ENCODE peak calls at places on chromosomes 13 and 19, in eight cellular contexts. One of them, this sample, is unnamed.

GRCh38 chr13:20684535-20684934 is 19.0 kb upstream of the IL17D start:
- DNase-seq in Peyer's patch: no peak
- DNase-seq in HEK293T: no peak
- DNase-seq in glutamatergic neuron: no peak
- DNase-seq in upper lobe of right lung: no peak
- DNase-seq in WTC11: no peak
- DNase-seq in OCI-LY7: no peak
- DNase-seq in naive thymus-derived CD8-positive, alpha-beta T cell: no peak
- DNase-seq in this sample: no peak

GRCh38 chr13:93201992-93202558 is 24.5 kb upstream of the GPC6 start:
- DNase-seq in glutamatergic neuron: no peak
- DNase-seq in WTC11: no peak
- DNase-seq in HEK293T: no peak
- DNase-seq in Peyer's patch: no peak
- DNase-seq in naive thymus-derived CD8-positive, alpha-beta T cell: no peak
- DNase-seq in OCI-LY7: no peak
- DNase-seq in upper lobe of right lung: no peak
- DNase-seq in this sample: no peak

GRCh38 chr19:6811906-6812305 is 39.4 kb downstream of the VAV1 start:
- DNase-seq in upper lobe of right lung: no peak
- DNase-seq in HEK293T: peak
- DNase-seq in Peyer's patch: no peak
- DNase-seq in WTC11: no peak
- DNase-seq in OCI-LY7: peak
- DNase-seq in glutamatergic neuron: no peak
- DNase-seq in naive thymus-derived CD8-positive, alpha-beta T cell: no peak
- DNase-seq in this sample: no peak

GRCh38 chr13:44312898-44313551 is 60.6 kb upstream of the SERP2 start:
- DNase-seq in WTC11: no peak
- DNase-seq in naive thymus-derived CD8-positive, alpha-beta T cell: no peak
- DNase-seq in Peyer's patch: no peak
- DNase-seq in glutamatergic neuron: no peak
- DNase-seq in OCI-LY7: no peak
- DNase-seq in HEK293T: no peak
- DNase-seq in upper lobe of right lung: no peak
- DNase-seq in this sample: no peak

GRCh38 chr13:110127986-110128511 is 178.9 kb downstream of the COL4A1 start:
- DNase-seq in upper lobe of right lung: no peak
- DNase-seq in naive thymus-derived CD8-positive, alpha-beta T cell: no peak
- DNase-seq in HEK293T: no peak
- DNase-seq in glutamatergic neuron: no peak
- DNase-seq in WTC11: no peak
- DNase-seq in OCI-LY7: no peak
- DNase-seq in Peyer's patch: no peak
- DNase-seq in this sample: no peak

GRCh38 chr19:19388568-19389555 is 16.6 kb upstream of the GATAD2A start:
- DNase-seq in Peyer's patch: no peak
- DNase-seq in HEK293T: no peak
- DNase-seq in OCI-LY7: no peak
- DNase-seq in glutamatergic neuron: no peak
- DNase-seq in upper lobe of right lung: no peak
- DNase-seq in WTC11: no peak
- DNase-seq in naive thymus-derived CD8-positive, alpha-beta T cell: no peak
- DNase-seq in this sample: no peak

GRCh38 chr19:29967623-29968022 is 25.6 kb downstream of the URI1 start:
- DNase-seq in HEK293T: no peak
- DNase-seq in naive thymus-derived CD8-positive, alpha-beta T cell: no peak
- DNase-seq in WTC11: no peak
- DNase-seq in OCI-LY7: no peak
- DNase-seq in upper lobe of right lung: no peak
- DNase-seq in Peyer's patch: no peak
- DNase-seq in glutamatergic neuron: no peak
- DNase-seq in this sample: no peak

GRCh38 chr19:14770944-14771839 is 7.2 kb downstream of the ADGRE2 start:
- DNase-seq in upper lobe of right lung: no peak
- DNase-seq in Peyer's patch: no peak
- DNase-seq in OCI-LY7: peak
- DNase-seq in glutamatergic neuron: peak
- DNase-seq in WTC11: no peak
- DNase-seq in HEK293T: no peak
- DNase-seq in naive thymus-derived CD8-positive, alpha-beta T cell: no peak
- DNase-seq in this sample: no peak

GRCh38 chr19:51421229-51422052 is 4.0 kb upstream of the SIGLEC10 start:
- DNase-seq in OCI-LY7: no peak
- DNase-seq in naive thymus-derived CD8-positive, alpha-beta T cell: no peak
- DNase-seq in WTC11: peak
- DNase-seq in HEK293T: no peak
- DNase-seq in upper lobe of right lung: no peak
- DNase-seq in glutamatergic neuron: no peak
- DNase-seq in Peyer's patch: no peak
- DNase-seq in this sample: no peak

GRCh38 chr13:46648166-46648607 is 95.2 kb downstream of the LRCH1 start:
- DNase-seq in upper lobe of right lung: no peak
- DNase-seq in WTC11: peak
- DNase-seq in OCI-LY7: peak
- DNase-seq in Peyer's patch: peak
- DNase-seq in naive thymus-derived CD8-positive, alpha-beta T cell: no peak
- DNase-seq in glutamatergic neuron: peak
- DNase-seq in HEK293T: no peak
- DNase-seq in this sample: peak